ENCODE peak calls at places on chromosomes 5 and 9, in six cellular contexts. One of them, this sample, is unnamed.

GRCh38 chr9:84371737-84372136 is 31.2 kb upstream of the SLC28A3 start:
- DNase-seq in HCT116: no peak
- DNase-seq in stomach: no peak
- DNase-seq in suprapubic skin: no peak
- DNase-seq in sigmoid colon: no peak
- DNase-seq in HepG2: peak; percentile 7
- DNase-seq in this sample: no peak

GRCh38 chr9:77457916-77458592 is 190.1 kb downstream of the GNA14 start:
- DNase-seq in HCT116: peak; percentile 65
- DNase-seq in stomach: peak; percentile 64
- DNase-seq in suprapubic skin: no peak
- DNase-seq in sigmoid colon: peak; percentile 82
- DNase-seq in HepG2: peak; percentile 55
- DNase-seq in this sample: peak; percentile 81

GRCh38 chr5:114208588-114208987 is 153.3 kb upstream of the KCNN2 start:
- DNase-seq in HCT116: no peak
- DNase-seq in stomach: no peak
- DNase-seq in suprapubic skin: no peak
- DNase-seq in sigmoid colon: no peak
- DNase-seq in HepG2: no peak
- DNase-seq in this sample: no peak

GRCh38 chr5:85670417-85670816 is 947.3 kb upstream of the COX7C start:
- DNase-seq in HCT116: no peak
- DNase-seq in stomach: no peak
- DNase-seq in suprapubic skin: no peak
- DNase-seq in sigmoid colon: no peak
- DNase-seq in HepG2: peak; percentile 63
- DNase-seq in this sample: no peak

GRCh38 chr9:125956102-125956501 is 208.9 kb downstream of the PBX3 start:
- DNase-seq in HCT116: no peak
- DNase-seq in stomach: no peak
- DNase-seq in suprapubic skin: no peak
- DNase-seq in sigmoid colon: no peak
- DNase-seq in HepG2: no peak
- DNase-seq in this sample: no peak

GRCh38 chr5:137492321-137492720 is 6.8 kb downstream of the SPOCK1 start:
- DNase-seq in HCT116: no peak
- DNase-seq in stomach: no peak
- DNase-seq in suprapubic skin: no peak
- DNase-seq in sigmoid colon: no peak
- DNase-seq in HepG2: no peak
- DNase-seq in this sample: no peak

GRCh38 chr9:3828495-3828894 is 302.7 kb upstream of the RFX3 start:
- DNase-seq in HCT116: no peak
- DNase-seq in stomach: no peak
- DNase-seq in suprapubic skin: no peak
- DNase-seq in sigmoid colon: no peak
- DNase-seq in HepG2: no peak
- DNase-seq in this sample: no peak

GRCh38 chr9:116174347-116174746 is 20.8 kb downstream of the PAPPA start:
- DNase-seq in HCT116: no peak
- DNase-seq in stomach: no peak
- DNase-seq in suprapubic skin: no peak
- DNase-seq in sigmoid colon: no peak
- DNase-seq in HepG2: peak; percentile 21
- DNase-seq in this sample: no peak

GRCh38 chr9:133680250-133680975 is 44.2 kb downstream of the DBH start:
- DNase-seq in HCT116: no peak
- DNase-seq in stomach: no peak
- DNase-seq in suprapubic skin: no peak
- DNase-seq in sigmoid colon: no peak
- DNase-seq in HepG2: no peak
- DNase-seq in this sample: no peak

GRCh38 chr9:133679056-133679455 is 42.9 kb downstream of the DBH start:
- DNase-seq in HCT116: no peak
- DNase-seq in stomach: no peak
- DNase-seq in suprapubic skin: no peak
- DNase-seq in sigmoid colon: no peak
- DNase-seq in HepG2: no peak
- DNase-seq in this sample: no peak

GRCh38 chr9:133680976-133681657 is 45.0 kb downstream of the DBH start:
- DNase-seq in HCT116: no peak
- DNase-seq in stomach: no peak
- DNase-seq in suprapubic skin: no peak
- DNase-seq in sigmoid colon: no peak
- DNase-seq in HepG2: no peak
- DNase-seq in this sample: peak; percentile 54

GRCh38 chr9:133677126-133678010 is 41.2 kb downstream of the DBH start:
- DNase-seq in HCT116: no peak
- DNase-seq in stomach: no peak
- DNase-seq in suprapubic skin: no peak
- DNase-seq in sigmoid colon: no peak
- DNase-seq in HepG2: no peak
- DNase-seq in this sample: no peak

GRCh38 chr9:133679466-133680051 is 43.4 kb downstream of the DBH start:
- DNase-seq in HCT116: no peak
- DNase-seq in stomach: no peak
- DNase-seq in suprapubic skin: no peak
- DNase-seq in sigmoid colon: no peak
- DNase-seq in HepG2: no peak
- DNase-seq in this sample: no peak
- H3K4me1 ChIP-seq in HCT116: no peaks in the 10 kb centered on the region
- H3K4me1 ChIP-seq in stomach: peaks cover 16% of the 10 kb centered on the region
- H3K4me1 ChIP-seq in suprapubic skin: peaks cover 16% of the 10 kb centered on the region
- H3K4me1 ChIP-seq in sigmoid colon: peaks cover 4% of the 10 kb centered on the region
- H3K4me1 ChIP-seq in HepG2: no peaks in the 10 kb centered on the region
- H3K4me1 ChIP-seq in this sample: peaks cover 49% of the 10 kb centered on the region

GRCh38 chr5:38615042-38615441 is 58.6 kb upstream of the LIFR start:
- DNase-seq in HCT116: no peak
- DNase-seq in stomach: no peak
- DNase-seq in suprapubic skin: no peak
- DNase-seq in sigmoid colon: no peak
- DNase-seq in HepG2: no peak
- DNase-seq in this sample: no peak

GRCh38 chr5:38616061-38616460 is 59.6 kb upstream of the LIFR start:
- DNase-seq in HCT116: no peak
- DNase-seq in stomach: no peak
- DNase-seq in suprapubic skin: no peak
- DNase-seq in sigmoid colon: no peak
- DNase-seq in HepG2: no peak
- DNase-seq in this sample: no peak

GRCh38 chr5:38613475-38613874 is 57.0 kb upstream of the LIFR start:
- DNase-seq in HCT116: no peak
- DNase-seq in stomach: no peak
- DNase-seq in suprapubic skin: no peak
- DNase-seq in sigmoid colon: no peak
- DNase-seq in HepG2: no peak
- DNase-seq in this sample: no peak

GRCh38 chr5:38618154-38618553 is 61.7 kb upstream of the LIFR start:
- DNase-seq in HCT116: no peak
- DNase-seq in stomach: no peak
- DNase-seq in suprapubic skin: no peak
- DNase-seq in sigmoid colon: no peak
- DNase-seq in HepG2: no peak
- DNase-seq in this sample: no peak

DNA sequence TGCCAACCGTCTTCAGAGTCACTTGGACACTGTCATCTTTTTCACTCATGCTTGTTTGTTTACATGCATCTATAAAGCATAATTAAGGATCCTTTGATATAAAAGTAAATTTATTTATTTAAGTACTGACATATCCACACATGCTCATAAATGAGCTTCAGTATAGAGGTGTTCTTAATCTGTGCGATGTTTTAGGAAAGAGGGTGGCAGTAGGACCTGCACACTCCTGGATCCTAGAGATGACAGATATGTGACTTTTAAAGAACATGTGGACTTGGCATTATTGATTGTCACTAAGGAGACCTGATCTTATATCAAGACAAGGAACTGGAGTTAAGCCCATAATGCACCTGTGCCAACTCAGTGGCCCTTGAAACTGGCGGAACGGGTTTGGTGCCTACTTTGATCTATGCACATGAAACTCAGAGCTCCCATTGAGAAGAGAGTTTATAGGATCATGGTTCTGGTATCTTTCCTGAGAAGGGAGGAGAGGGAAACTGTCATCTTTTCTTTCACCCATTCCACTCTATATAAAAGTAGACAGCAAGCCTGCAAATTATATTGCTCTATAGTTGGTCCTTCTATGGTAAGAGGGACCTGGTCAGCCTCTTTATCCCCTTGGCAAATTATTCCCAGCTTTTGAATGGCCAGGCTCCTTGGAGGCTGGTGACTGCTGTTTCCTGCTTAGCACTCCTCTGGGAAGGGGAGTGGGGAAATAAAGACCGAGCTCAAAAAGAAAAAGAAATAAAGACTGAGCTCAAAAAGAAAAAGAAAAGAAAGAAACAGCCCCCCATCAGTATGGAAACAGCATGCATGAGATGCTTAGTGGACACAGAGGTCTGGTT is 57.8 kb upstream of the LIFR start:
- DNase-seq in HCT116: peak; percentile 28
- DNase-seq in stomach: peak; percentile 95
- DNase-seq in suprapubic skin: no peak
- DNase-seq in sigmoid colon: no peak
- DNase-seq in HepG2: no peak
- DNase-seq in this sample: no peak
- TF ChIP-seq POLR2A in HCT116: no peak
- TF ChIP-seq POLR2A in stomach: no peak
- TF ChIP-seq POLR2A in suprapubic skin: no peak
- TF ChIP-seq POLR2A in sigmoid colon: no peak
- TF ChIP-seq POLR2A in HepG2: no peak
- TF ChIP-seq POLR2A in this sample: no peak

DNA sequence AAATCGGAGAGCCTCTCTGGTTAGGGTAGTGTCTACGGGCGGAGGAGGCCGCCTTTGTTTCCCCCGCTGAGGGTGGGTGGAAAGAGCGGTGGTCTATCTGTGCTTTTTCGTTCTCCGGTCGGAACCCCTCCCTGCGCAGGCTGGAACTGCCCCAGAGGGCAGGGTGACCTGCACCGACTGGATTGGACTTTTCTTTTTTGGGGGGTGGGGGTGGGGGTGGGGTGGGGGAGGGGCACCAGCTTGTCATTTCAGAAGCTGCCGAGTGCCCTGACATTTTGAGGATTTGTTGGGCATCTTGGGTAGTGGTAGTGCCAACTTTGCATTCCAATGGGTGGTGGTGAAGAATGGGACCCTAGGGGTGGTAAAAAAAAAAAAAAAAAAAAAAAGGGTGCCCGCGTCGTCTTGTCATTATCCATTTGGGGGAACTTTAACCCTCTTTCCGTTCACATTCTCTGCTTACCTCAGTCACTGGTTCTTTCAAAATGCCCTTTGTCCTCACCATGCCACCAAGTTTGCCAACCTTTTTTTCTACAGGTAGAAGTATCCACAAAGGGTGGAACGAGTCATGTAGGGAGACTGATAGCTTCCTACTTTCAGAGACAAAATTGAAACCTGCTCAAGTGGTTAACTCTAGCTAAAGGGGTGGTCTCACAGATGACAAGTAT is 1.3 kb downstream of the UBE2R2 start:
- DNase-seq in HCT116: no peak
- DNase-seq in stomach: peak; percentile 28
- DNase-seq in suprapubic skin: no peak
- DNase-seq in sigmoid colon: no peak
- DNase-seq in HepG2: peak; percentile 47
- DNase-seq in this sample: no peak
- TF ChIP-seq POLR2AphosphoS5 in HCT116: no peak
- TF ChIP-seq POLR2AphosphoS5 in stomach: no peak
- TF ChIP-seq POLR2AphosphoS5 in suprapubic skin: no peak
- TF ChIP-seq POLR2AphosphoS5 in sigmoid colon: peak; percentile 51
- TF ChIP-seq POLR2AphosphoS5 in HepG2: no peak
- TF ChIP-seq POLR2AphosphoS5 in this sample: no peak

DNA sequence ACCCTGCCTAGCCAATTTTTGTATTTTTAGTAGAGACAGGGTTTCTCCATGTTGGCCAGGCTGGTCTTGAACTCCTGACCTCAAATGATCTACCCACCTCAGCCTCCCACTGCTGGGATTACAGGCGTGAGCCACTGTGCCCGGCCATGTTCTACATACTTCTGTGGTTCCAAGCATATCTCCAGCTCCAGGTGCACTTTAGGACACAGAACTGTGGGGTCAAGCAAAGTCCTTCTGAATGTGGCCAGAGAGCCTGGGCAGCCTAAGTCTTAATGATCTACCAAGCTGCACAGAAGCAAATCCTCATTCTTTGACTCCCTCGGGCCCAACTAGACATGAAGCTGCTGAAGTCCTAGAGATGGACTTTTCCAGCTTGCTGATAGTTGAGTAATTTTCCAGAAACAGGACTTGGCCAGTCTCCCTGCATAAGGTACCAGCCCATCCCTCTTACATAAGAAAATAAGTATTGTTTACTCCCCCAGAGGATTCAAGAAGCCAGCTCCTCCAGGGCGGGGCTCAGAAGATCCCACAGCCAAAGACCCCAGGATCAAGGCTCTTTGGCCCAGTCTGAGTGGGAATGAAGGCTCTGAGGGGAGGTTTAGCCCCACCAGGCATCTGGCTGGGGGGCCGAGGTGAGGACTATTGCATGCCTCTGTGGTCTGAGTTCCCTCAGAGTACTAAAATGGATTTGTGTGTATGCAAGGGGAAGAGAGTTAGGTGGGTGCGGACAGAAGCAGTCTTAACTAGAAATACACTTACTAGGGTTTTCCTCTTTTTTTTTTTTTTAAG is 8.7 kb downstream of the CLTB start:
- DNase-seq in HCT116: no peak
- DNase-seq in stomach: no peak
- DNase-seq in suprapubic skin: no peak
- DNase-seq in sigmoid colon: no peak
- DNase-seq in HepG2: no peak
- DNase-seq in this sample: peak; percentile 31
- H3K4me1 ChIP-seq in HCT116: peaks cover 25% of the 10 kb centered on the region
- H3K4me1 ChIP-seq in stomach: peaks cover 74% of the 10 kb centered on the region
- H3K4me1 ChIP-seq in suprapubic skin: peaks cover 76% of the 10 kb centered on the region
- H3K4me1 ChIP-seq in sigmoid colon: peaks cover 15% of the 10 kb centered on the region
- H3K4me1 ChIP-seq in HepG2: peaks cover 20% of the 10 kb centered on the region
- H3K4me1 ChIP-seq in this sample: peaks cover 20% of the 10 kb centered on the region

This sample was measured in spleen.